ENCODE peak calls at places on chromosomes 6 and 20, in six cellular contexts. B is H1, N is H9, S is IMR-90, D is neuronal stem cell, K is trophoblast cell. I is an unnamed sample.

GRCh38 chr20:14712302-14712739 is 374.9 kb upstream of the FLRT3 start:
- DNase-seq in D (peak; percentile 15), B (no peak), N (no peak), K (peak; percentile 93), S (peak; percentile 67), I (peak; percentile 80)

GRCh38 chr6:29424168-29424567 is 9.4 kb downstream of the OR12D1 start:
- DNase-seq in K (no peak), B (no peak), S (no peak), N (no peak), D (no peak), I (no peak)

GRCh38 chr6:118968416-118968815 is 33.5 kb upstream of the MCM9 start:
- DNase-seq in K (peak; percentile 68), D (no peak), B (no peak), S (peak; percentile 1), N (no peak), I (peak; percentile 28)

GRCh38 chr6:4188801-4189200 is 53.4 kb upstream of the ECI2 start:
- DNase-seq in K (no peak), D (no peak), N (no peak), S (no peak), B (no peak), I (no peak)

GRCh38 chr6:10402648-10403311 is 12.1 kb downstream of the TFAP2A start:
- DNase-seq in D (no peak), N (no peak), K (no peak), S (no peak), B (no peak), I (no peak)

GRCh38 chr6:128493877-128494276 is 26.5 kb downstream of the PTPRK start:
- DNase-seq in B (no peak), N (no peak), S (no peak), K (no peak), D (no peak), I (no peak)

GRCh38 chr6:16158943-16159557 is 30.2 kb downstream of the MYLIP start:
- DNase-seq in B (no peak), K (no peak), N (no peak), S (no peak), D (no peak), I (no peak)

GRCh38 chr6:85483861-85484260 is 34.0 kb downstream of the NT5E start:
- DNase-seq in N (no peak), K (no peak), D (no peak), B (no peak), S (no peak), I (no peak)

GRCh38 chr20:34337982-34338756 is 24.9 kb upstream of the ITCH start:
- DNase-seq in B (no peak), D (no peak), S (no peak), K (no peak), N (no peak), I (no peak)

GRCh38 chr6:43077981-43078411 is 1.9 kb downstream of the PTK7 start:
- DNase-seq in B (no peak), S (peak; percentile 67), N (peak; percentile 34), D (no peak), K (no peak), I (peak; percentile 69)

GRCh38 chr20:19880256-19881079 is 122.4 kb downstream of the RIN2 start:
- DNase-seq in N (no peak), D (no peak), B (no peak), S (peak; percentile 89), K (peak; percentile 87), I (peak; percentile 92)

GRCh38 chr6:15264902-15265761 is 19.3 kb downstream of the JARID2 start:
- DNase-seq in K (no peak), D (peak; percentile 52), B (no peak), S (peak; percentile 79), N (no peak), I (peak; percentile 72)

GRCh38 chr20:31676534-31677030 is 38.9 kb downstream of the COX4I2 start:
- DNase-seq in N (no peak), S (no peak), B (no peak), D (no peak), K (no peak), I (no peak)

GRCh38 chr20:31677553-31678260 is 40.0 kb downstream of the COX4I2 start:
- DNase-seq in N (no peak), D (no peak), K (peak; percentile 16), B (no peak), S (no peak), I (no peak)

GRCh38 chr20:31679357-31680285 is 41.9 kb downstream of the COX4I2 start:
- DNase-seq in S (no peak), D (no peak), K (no peak), N (no peak), B (no peak), I (no peak)

GRCh38 chr20:31680286-31681127 is 42.2 kb downstream of the BCL2L1 start:
- DNase-seq in S (no peak), B (no peak), D (no peak), N (no peak), K (no peak), I (no peak)

GRCh38 chr20:31678389-31679356 is 41.0 kb downstream of the COX4I2 start:
- DNase-seq in B (no peak), K (peak; percentile 55), S (no peak), D (no peak), N (no peak), I (peak; percentile 45)
- H4K8ac ChIP-seq in B (no peak overlapping the region), K (peak overlapping the region; percentile 32), S (no peak overlapping the region), D (no peak overlapping the region), N (no peak overlapping the region), I (peak overlapping the region; percentile 45)

GRCh38 chr20:37353285-37353849 is 7.4 kb downstream of the SRC start:
- DNase-seq in S (no peak), B (no peak), K (no peak), D (no peak), N (no peak), I (no peak)
- H3K79me1 ChIP-seq in S (peaks cover 100% of the 10 kb centered on the region), B (peaks cover 32% of the 10 kb centered on the region), K (peaks cover 18% of the 10 kb centered on the region), D (peaks cover 30% of the 10 kb centered on the region), N (no peaks in the 10 kb centered on the region), I (peaks cover 61% of the 10 kb centered on the region)

DNA sequence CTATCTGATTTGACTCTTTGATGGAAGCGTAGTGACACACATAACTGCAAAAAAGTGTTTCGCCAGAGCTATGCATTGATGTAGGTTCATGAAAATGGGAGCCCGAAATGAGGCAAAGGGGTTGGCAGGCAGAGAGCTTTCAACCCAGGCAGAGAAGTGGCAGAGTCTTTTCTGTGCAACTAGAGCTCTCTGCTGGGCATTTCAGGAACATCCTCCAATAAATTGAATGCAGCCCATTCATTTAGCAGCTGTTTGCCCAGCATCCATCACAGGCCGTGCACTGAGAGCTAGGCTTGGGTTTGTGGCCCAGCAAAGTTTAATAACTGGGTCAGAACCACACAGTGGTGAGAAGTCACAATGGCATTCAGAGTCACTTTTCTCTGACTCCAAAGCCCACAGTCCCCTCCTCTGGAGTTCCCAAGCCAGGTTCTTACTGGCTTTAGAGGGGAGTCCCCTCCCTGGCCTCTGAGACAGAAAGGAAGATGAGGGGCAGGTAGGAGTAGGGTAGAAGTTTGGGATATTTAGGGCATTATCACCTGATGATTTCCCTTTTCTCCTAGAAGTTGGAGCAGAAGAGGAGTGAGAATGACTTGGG is 31.8 kb upstream of the ELMO2 start:
- DNase-seq in B (peak; percentile 3), D (peak; percentile 15), S (peak; percentile 32), K (peak; percentile 31), N (no peak), I (peak; percentile 34)
- H3K14ac ChIP-seq in B (no peak overlapping the region), D (no peak overlapping the region), S (no peak overlapping the region), K (no peak overlapping the region), N (no peak overlapping the region), I (no peak overlapping the region)

GRCh38 chr20:38961530-38962043 is 557 bp upstream of the DHX35 start:
- DNase-seq in D (no peak), N (no peak), K (no peak), B (no peak), S (no peak), I (no peak)
- H4K8ac ChIP-seq in D (no peak overlapping the region), N (peak overlapping the region; percentile 63), K (peak overlapping the region; percentile 97), B (peak overlapping the region; percentile 99), S (peak overlapping the region; percentile 90), I (peak overlapping the region; percentile 85)

DNA sequence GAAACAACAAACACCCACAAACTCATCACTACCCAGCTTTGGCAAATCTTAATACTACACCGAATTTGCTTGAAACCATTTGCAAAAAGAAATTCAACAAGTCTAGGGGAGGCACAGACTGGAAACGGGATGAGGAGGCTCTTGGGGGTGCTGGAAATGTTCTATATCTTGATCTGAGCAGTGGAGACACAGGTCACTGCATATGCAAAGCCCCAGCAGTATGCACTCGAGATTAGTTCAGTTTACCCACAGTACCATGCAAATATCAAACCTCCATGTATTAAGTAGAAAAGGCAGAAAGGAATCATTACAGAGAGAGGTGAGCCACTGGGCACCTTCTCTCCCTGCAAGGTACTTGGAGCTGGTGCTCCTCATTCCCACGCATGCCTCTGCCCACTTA is 75.9 kb downstream of the PREX1 start:
- DNase-seq in N (no peak), D (no peak), K (no peak), S (no peak), B (no peak), I (no peak)
- H3K79me1 ChIP-seq in N (no peaks in the 10 kb centered on the region), D (peaks cover 4% of the 10 kb centered on the region), K (no peaks in the 10 kb centered on the region), S (no peaks in the 10 kb centered on the region), B (peaks cover 2% of the 10 kb centered on the region), I (peaks cover 29% of the 10 kb centered on the region)

GRCh38 chr20:1831606-1832005 is 63.6 kb upstream of the SIRPA start:
- DNase-seq in S (no peak), K (no peak), B (no peak), D (no peak), N (no peak), I (no peak)
- H3K14ac ChIP-seq in S (peak overlapping the region; percentile 61), K (no peak overlapping the region), B (no peak overlapping the region), D (no peak overlapping the region), N (no peak overlapping the region), I (no peak overlapping the region)

GRCh38 chr6:7050911-7051779 is 56.6 kb upstream of the RREB1 start:
- DNase-seq in B (no peak), K (peak; percentile 69), N (peak; percentile 70), S (peak; percentile 82), D (peak; percentile 38), I (peak; percentile 84)
- H4K8ac ChIP-seq in B (peak overlapping the region; percentile 95), K (peak overlapping the region; percentile 91), N (no peak overlapping the region), S (peak overlapping the region; percentile 70), D (peak overlapping the region; percentile 87), I (peak overlapping the region; percentile 93)

DNA sequence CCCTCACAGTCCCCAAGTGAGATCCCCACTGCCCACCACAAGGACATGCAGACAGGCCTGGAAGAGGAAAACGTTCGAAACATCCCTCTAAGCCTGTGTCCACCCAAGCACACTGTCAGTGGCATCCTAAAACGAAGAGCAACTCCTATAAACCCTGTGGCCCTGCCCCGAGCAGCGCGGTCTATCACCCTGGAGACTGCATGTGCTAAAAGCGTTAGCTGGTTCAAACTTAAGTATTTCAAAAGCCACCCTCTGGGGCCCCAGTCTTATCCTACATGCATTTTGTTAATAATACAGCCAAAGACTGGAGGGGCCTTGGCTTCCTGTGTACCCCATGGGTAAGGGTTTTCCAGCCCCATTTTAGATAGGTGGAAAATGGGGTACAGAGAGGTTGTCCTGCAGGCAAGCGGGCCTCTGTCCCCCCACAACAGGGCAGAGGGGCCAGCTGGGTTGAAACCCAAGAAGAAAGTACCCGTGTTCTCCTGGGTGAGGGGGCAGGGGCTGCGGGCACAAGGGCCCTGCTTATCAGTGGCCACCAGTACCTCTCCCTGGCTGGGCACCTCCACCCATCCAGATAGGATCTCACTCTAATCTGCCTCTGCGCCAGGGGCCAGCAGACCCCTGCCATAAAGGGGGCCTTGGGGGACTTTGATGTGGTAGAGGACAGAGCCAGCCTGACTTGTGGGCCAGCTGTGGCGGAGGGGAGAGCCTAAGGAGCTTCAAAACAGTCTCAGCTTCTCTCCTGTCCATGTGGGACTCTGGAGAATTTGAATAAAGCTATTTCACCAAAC is 28.3 kb downstream of the PREX1 start:
- DNase-seq in N (no peak), K (no peak), D (no peak), S (no peak), B (no peak), I (no peak)
- H3K79me1 ChIP-seq in N (no peaks in the 10 kb centered on the region), K (no peaks in the 10 kb centered on the region), D (no peaks in the 10 kb centered on the region), S (no peaks in the 10 kb centered on the region), B (peaks cover 6% of the 10 kb centered on the region), I (peaks cover 35% of the 10 kb centered on the region)